ENCODE peak calls at places on chromosome 12, in ten cellular contexts. A is transverse colon, D is SK-N-MC, F is spleen, B is K562, V is SK-N-SH, U is HepG2, P is upper lobe of left lung, Y is endothelial cell of umbilical vein, L is GM23338. E is an unnamed sample.

GRCh38 chr12:4997939-4998338 is 45.7 kb upstream of the KCNA5 start:
- DNase-seq in B (no peak), V (no peak), A (no peak), F (no peak), D (no peak), P (peak; percentile 8), L (no peak), U (no peak), Y (peak; percentile 17), E (no peak)

GRCh38 chr12:15664491-15664890 is 124.7 kb downstream of the EPS8 start:
- DNase-seq in F (no peak), A (no peak), L (no peak), U (no peak), B (no peak), P (no peak), Y (no peak), V (no peak), D (no peak), E (no peak)

GRCh38 chr12:2288471-2288870 is 235.7 kb downstream of the CACNA1C start:
- DNase-seq in D (no peak), L (no peak), U (no peak), B (no peak), F (no peak), P (no peak), Y (no peak), A (no peak), V (no peak), E (no peak)

GRCh38 chr12:18462437-18462836 is 201.1 kb downstream of the PIK3C2G start:
- DNase-seq in Y (peak; percentile 90), F (no peak), L (no peak), U (no peak), A (no peak), V (no peak), P (no peak), B (no peak), D (no peak), E (no peak)

GRCh38 chr12:16155938-16156337 is 121.5 kb downstream of the SLC15A5 start:
- DNase-seq in U (no peak), Y (no peak), L (no peak), F (no peak), A (no peak), D (no peak), P (no peak), V (no peak), B (no peak), E (no peak)

GRCh38 chr12:34300376-34301250 is 278.3 kb downstream of the ALG10 start:
- DNase-seq in L (no peak), D (no peak), A (no peak), P (no peak), Y (no peak), V (no peak), U (no peak), B (no peak), F (peak; percentile 58), E (no peak)

GRCh38 chr12:106307176-106307575 is 4.6 kb downstream of the TCP11L2 start:
- DNase-seq in V (no peak), F (no peak), U (no peak), L (no peak), Y (no peak), A (no peak), D (no peak), B (no peak), P (no peak), E (no peak)

GRCh38 chr12:65662590-65662989 is 161.7 kb upstream of the HMGA2 start:
- DNase-seq in P (no peak), F (no peak), U (no peak), L (no peak), B (no peak), A (no peak), V (no peak), Y (no peak), D (no peak), E (no peak)

DNA sequence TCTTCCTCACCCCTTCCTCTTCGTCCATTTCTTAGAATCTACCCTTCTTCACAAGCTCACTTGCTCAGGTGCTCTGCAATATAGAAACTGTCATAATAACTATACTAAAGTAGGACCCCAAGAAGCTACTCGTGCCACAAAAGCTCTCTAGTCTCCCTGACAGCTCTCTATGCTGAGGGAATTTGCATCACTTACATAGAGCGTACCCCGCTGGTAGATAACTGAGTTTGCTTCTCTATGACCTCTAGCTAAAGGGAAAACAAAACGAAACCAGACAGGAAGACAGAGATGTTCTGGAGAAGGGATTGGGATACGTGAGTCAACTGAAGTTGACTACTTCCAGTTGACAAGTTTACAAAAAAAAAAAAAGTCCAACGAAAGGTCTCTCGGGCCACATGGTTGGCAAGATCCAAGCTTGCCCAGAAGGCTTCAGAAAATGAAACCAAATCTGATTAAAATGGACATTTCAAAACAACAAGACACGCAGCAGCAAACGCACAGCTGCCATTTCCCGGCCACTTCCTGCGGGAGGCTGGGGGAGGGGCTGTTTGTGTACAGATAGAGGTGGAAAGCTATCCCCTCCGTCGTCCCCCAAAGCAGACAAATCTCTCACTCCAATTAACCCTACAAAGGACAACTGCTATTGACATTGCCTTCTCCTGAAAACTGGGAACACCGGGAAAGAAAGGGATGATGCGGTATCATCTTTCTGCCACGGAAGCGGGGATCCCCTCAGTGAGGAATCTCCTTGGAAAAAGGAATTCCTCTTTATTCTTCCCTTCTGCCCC is 1.3 kb downstream of the BAZ2A start:
- DNase-seq in V (peak; percentile 72), Y (peak; percentile 80), L (peak; percentile 66), B (peak; percentile 47), U (peak; percentile 31), A (peak; percentile 79), F (peak; percentile 93), D (no peak), P (peak; percentile 79), E (no peak)
- TF ChIP-seq POLR2AphosphoS5 in V (no peak), Y (peak; percentile 36), L (no peak), B (no peak), U (no peak), A (peak; percentile 28), F (peak; percentile 69), D (no peak), P (peak; percentile 66), E (peak; percentile 69)

DNA sequence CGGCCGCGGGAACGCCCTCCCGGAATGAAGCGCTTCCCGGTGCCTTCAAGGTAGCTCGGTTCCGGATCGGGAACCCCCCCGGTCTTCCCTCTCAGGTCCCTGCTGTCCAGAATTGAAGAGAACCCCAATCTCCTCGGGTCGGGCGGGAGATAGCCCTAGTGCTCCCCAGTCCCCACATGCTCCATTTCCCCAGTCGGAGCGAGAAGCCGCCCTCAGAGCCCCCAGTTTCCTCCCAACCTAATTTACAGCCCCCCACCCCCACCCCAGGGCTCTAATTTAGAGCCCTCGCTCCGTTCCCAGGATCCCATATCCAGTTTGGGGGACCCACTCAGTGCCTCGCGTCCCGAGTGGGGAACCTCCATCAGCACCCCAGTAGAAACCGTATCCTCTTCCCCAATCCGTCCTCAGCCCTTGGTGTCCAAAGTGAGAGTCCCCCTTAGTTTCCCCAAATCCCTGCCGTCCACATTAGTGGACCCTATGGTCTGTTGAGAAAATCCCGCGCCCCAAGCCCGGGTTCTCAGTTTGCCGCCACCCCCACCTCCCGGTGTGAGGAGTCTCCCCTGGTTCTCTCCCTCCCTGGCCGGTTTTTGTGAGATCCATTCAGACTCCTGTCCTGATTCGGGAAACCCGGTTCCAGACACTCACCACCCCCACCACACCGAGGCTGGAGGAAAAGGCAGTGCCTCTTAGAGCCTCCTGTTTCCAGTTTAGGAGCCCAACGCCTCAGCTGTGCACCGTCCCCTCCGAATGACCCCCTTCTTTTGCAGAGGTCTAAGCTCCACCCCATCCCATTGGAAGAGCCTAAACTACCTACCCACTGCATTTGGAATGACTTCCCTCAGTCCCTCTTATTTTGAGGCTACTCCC is 745 bp upstream of the MSI1 start:
- DNase-seq in F (no peak), V (no peak), A (no peak), B (no peak), U (no peak), P (no peak), L (peak; percentile 62), Y (no peak), D (no peak), E (no peak)
- TF ChIP-seq POLR2AphosphoS5 in F (no peak), V (no peak), A (no peak), B (no peak), U (no peak), P (no peak), L (peak; percentile 22), Y (no peak), D (no peak), E (no peak)

GRCh38 chr12:132955094-132955932 is 793 bp downstream of the ZNF605 start:
- DNase-seq in V (no peak), D (no peak), B (no peak), F (peak; percentile 78), P (peak; percentile 48), Y (peak; percentile 60), A (peak; percentile 19), U (peak; percentile 61), L (peak; percentile 52), E (no peak)

GRCh38 chr12:132953163-132953425 is 3.0 kb downstream of the ZNF605 start:
- DNase-seq in L (no peak), F (peak; percentile 52), V (no peak), A (no peak), D (no peak), U (no peak), Y (no peak), P (no peak), B (no peak), E (no peak)

GRCh38 chr12:132952371-132953162 is 3.5 kb downstream of the ZNF605 start:
- DNase-seq in U (no peak), V (no peak), L (no peak), F (peak; percentile 37), D (no peak), Y (no peak), A (no peak), P (no peak), B (no peak), E (no peak)

GRCh38 chr12:132954471-132955048 is 1.5 kb downstream of the ZNF605 start:
- DNase-seq in Y (peak; percentile 10), L (no peak), F (peak; percentile 61), A (no peak), D (no peak), P (no peak), U (no peak), V (no peak), B (no peak), E (no peak)

DNA sequence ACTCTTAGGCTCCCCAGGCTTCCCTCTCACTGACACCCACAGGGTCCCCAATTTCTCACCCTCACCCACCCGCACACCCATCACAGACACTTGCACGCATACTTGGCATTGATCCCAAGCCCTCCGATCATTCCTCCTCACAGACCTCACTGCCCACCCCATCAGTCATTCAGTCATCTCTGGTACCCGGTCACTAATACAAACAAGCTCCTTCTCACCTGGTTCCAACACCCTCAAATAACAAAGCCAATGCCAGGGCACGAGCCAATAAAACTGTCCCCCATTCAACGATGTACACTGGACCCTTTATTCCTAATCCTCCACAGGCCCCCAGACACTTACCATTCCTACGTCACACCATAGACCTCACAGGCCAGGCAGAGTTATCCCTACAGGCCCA is 2.3 kb downstream of the ZNF605 start:
- DNase-seq in A (no peak), P (no peak), F (no peak), L (no peak), Y (no peak), B (no peak), V (no peak), D (no peak), U (no peak), E (no peak)
- TF ChIP-seq POLR2AphosphoS5 in A (no peak), P (no peak), F (no peak), L (no peak), Y (no peak), B (no peak), V (no peak), D (no peak), U (no peak), E (no peak)

GRCh38 chr12:122977153-122977552 is 2.1 kb downstream of the OGFOD2 start:
- DNase-seq in P (no peak), D (no peak), F (peak; percentile 74), U (no peak), V (no peak), L (no peak), B (no peak), A (no peak), Y (no peak), E (no peak)

GRCh38 chr12:122974892-122975789 is at the start of gene OGFOD2:
- DNase-seq in D (peak; percentile 56), F (peak; percentile 98), B (peak; percentile 92), U (peak; percentile 85), Y (peak; percentile 88), V (peak; percentile 92), A (peak; percentile 93), L (peak; percentile 95), P (peak; percentile 90), E (peak; percentile 98)

GRCh38 chr12:122976648-122976975 is 1.6 kb downstream of the OGFOD2 start:
- DNase-seq in U (no peak), B (no peak), L (no peak), V (no peak), P (no peak), Y (no peak), D (no peak), F (peak; percentile 81), A (no peak), E (no peak)

GRCh38 chr12:122975790-122976647 is 975 bp downstream of the OGFOD2 start:
- DNase-seq in A (no peak), U (no peak), D (no peak), F (peak; percentile 78), Y (peak; percentile 35), B (peak; percentile 59), V (no peak), L (no peak), P (no peak), E (no peak)

DNA sequence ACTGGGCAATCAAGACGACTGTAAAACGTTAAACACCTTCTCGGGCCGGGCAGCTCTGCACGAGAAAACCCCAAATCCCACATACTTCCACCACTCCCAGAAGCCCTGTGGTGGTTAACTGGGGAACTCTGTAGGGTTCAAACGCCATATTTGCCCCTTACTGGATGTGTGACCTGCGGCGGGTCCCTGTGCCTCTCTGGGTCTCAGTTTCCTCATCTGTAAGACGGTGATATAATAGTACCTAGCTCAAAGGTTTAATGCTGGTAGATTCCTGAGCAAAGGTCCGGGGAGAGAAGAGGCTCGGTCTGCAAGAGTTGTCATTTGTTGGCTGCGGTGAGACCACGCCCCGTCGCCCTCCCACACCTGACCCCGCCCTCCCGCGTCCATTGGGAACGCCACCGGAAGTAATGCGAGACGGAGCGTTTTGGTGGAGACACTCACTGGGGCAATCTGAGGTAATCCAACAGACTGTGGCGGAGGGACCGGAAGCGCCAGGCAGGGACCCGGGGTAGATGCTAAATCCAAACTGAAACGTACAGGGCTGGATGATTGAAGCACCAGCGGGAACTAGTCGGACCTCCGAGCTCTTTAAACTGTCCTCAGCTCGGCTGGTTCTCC is 661 bp upstream of the OGFOD2 start:
- DNase-seq in Y (peak; percentile 99), P (peak; percentile 98), L (peak; percentile 99), A (peak; percentile 99), U (peak; percentile 96), V (peak; percentile 93), F (peak; percentile 99), D (peak; percentile 97), B (peak; percentile 92), E (peak; percentile 100)
- TF ChIP-seq POLR2AphosphoS5 in Y (peak; percentile 33), P (peak; percentile 90), L (peak; percentile 68), A (peak; percentile 79), U (peak; percentile 95), V (peak; percentile 80), F (peak; percentile 81), D (peak; percentile 64), B (peak; percentile 48), E (peak; percentile 90)